ENCODE peak calls at places on chromosomes 13 and 19, in ten cellular contexts. Z is K562, A is PC-3, W is heart right ventricle, K is breast epithelium, M is tibial nerve, H is mammary epithelial cell, F is upper lobe of left lung, Y is IMR-90, B is left lung. S is an unnamed sample. For H3K9me3, the result is how much of the 10 kb centered on the place peaks cover.

GRCh38 chr19:575527-576506 is 3.4 kb downstream of the BSG start:
- DNase-seq in H (peak), A (peak), Y (peak), W (peak), K (no peak), B (no peak), Z (peak), M (no peak), F (no peak), S (no peak)

GRCh38 chr19:30119180-30119920 is 177.3 kb downstream of the URI1 start:
- DNase-seq in H (no peak), K (no peak), A (no peak), F (no peak), Y (no peak), W (no peak), B (no peak), M (no peak), Z (no peak), S (no peak)

GRCh38 chr13:34166406-34166805 is 348.5 kb downstream of the RFC3 start:
- DNase-seq in M (no peak), Z (no peak), K (no peak), F (no peak), A (no peak), B (no peak), H (no peak), Y (no peak), W (no peak), S (no peak)

GRCh38 chr13:90632184-90632583 is 715.3 kb upstream of the MIR17HG start:
- DNase-seq in H (no peak), K (no peak), M (no peak), Z (no peak), W (no peak), B (no peak), F (no peak), Y (no peak), A (no peak), S (no peak)

GRCh38 chr13:112066624-112067004 is 335 bp upstream of the SOX1 start:
- DNase-seq in F (no peak), A (no peak), H (no peak), Y (no peak), M (no peak), Z (no peak), W (peak), B (no peak), K (no peak), S (peak)

GRCh38 chr13:21825801-21826200 is 154.9 kb downstream of the FGF9 start:
- DNase-seq in F (no peak), B (no peak), Y (peak), K (no peak), H (no peak), Z (no peak), A (no peak), W (no peak), M (no peak), S (no peak)

GRCh38 chr13:41111454-41111853 is 21.1 kb downstream of the KBTBD6 start:
- DNase-seq in H (no peak), Y (peak), F (no peak), M (no peak), A (no peak), B (no peak), K (no peak), Z (no peak), W (no peak), S (no peak)

GRCh38 chr19:51712461-51713081 is 11.2 kb downstream of the HAS1 start:
- DNase-seq in W (no peak), A (peak), F (no peak), M (no peak), Z (no peak), B (no peak), H (peak), K (no peak), Y (peak), S (no peak)

GRCh38 chr19:47595937-47596336 is 13.0 kb upstream of the BICRA start:
- DNase-seq in Y (no peak), H (no peak), Z (no peak), A (no peak), W (no peak), F (peak), B (no peak), M (no peak), K (no peak), S (no peak)

GRCh38 chr19:53957448-53958167 is 5.1 kb upstream of the CACNG8 start:
- DNase-seq in W (no peak), B (no peak), A (peak), K (no peak), F (no peak), M (no peak), H (no peak), Y (no peak), Z (no peak), S (no peak)
- TF ChIP-seq CTCF in W (no peak), B (no peak), A (no peak), K (no peak), F (no peak), M (no peak), H (no peak), Y (no peak), Z (no peak), S (no peak)

DNA sequence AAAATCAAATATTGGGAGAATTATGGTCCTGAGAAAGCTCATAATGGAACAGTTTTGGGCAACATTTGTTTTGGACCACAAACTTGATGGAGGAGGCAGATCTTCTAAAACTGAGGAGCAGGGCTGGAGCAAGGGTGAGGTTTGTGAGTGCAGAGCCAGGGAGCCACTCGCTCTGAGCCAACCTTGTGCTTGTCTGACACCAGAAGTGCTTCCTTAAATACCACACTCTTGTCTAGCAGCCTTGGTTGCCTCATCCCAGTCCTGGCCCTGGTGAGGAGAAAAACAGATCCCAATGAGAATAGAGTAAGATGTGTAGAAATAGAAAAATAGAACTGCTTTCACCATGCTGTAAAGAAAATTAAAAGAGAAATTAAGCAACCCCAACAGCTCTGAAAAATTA is 6.7 kb downstream of the ZNF317 start:
- DNase-seq in W (no peak), F (no peak), A (no peak), B (no peak), Y (no peak), Z (no peak), K (no peak), M (no peak), H (no peak), S (no peak)
- H3K9me3 ChIP-seq in W (under half), F (under half), A (half or more), B (under half), Y (under half), Z (under half), K (under half), M (under half), H (under half), S (under half)

DNA sequence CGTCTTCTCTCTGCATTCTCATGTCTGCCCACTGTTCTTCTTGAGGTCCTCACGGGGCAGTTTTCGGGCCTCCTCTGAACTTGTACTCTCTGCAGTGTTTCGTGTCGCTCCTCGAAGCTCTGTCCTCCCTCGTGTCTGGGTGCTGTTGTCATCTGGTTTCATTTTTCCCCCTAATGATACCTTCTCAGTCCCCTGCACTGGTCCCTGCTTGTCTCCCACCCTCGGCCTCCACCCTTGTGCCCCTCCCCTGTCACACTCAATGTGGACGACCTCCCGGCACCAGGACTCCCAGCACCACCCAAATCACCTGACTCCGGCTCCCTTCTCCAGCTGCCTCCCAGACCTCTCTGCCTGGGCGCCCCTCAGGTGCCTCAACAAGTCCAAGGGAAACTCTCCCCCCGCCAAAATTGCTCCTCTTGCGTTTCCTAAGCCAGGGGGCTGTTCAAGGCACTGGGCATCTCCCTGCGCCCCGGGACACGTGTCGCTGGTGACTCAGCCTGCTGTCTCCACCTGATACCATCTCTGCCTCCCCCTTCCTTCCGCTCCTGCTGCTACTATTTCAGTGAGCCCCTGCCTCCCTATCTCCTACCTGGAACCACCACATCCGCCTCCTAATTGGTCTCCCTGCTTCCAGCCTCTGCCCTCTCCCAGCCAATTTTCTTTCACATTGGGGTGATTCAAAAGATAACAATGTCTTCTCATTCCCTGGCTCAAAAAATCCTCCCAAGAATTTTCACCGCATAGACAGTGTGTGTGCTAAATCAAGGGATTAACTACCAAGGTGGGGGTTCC is 49.5 kb downstream of the RFX2 start:
- DNase-seq in Y (peak), B (no peak), M (no peak), A (peak), Z (peak), H (peak), K (peak), W (no peak), F (peak), S (no peak)
- H3K27ac ChIP-seq in Y (no peak), B (peak), M (peak), A (no peak), Z (peak), H (peak), K (peak), W (peak), F (peak), S (no peak)

GRCh38 chr13:54536112-54536511 is 1507.5 kb downstream of the OLFM4 start:
- DNase-seq in B (no peak), A (peak), Z (no peak), H (no peak), M (no peak), K (no peak), Y (no peak), W (no peak), F (no peak), S (no peak)
- TF ChIP-seq CTCF in B (no peak), A (peak), Z (no peak), H (no peak), M (no peak), K (no peak), Y (no peak), W (no peak), F (no peak), S (no peak)

GRCh38 chr19:46517471-46517870 is 21.8 kb upstream of the PNMA8B start:
- DNase-seq in M (no peak), F (no peak), Z (no peak), H (no peak), B (no peak), W (no peak), K (no peak), A (no peak), Y (no peak), S (no peak)

GRCh38 chr19:46515879-46516350 is 20.2 kb upstream of the PNMA8B start:
- DNase-seq in W (no peak), F (no peak), A (peak), B (no peak), Z (peak), Y (peak), K (no peak), H (peak), M (no peak), S (no peak)

GRCh38 chr19:46513461-46514236 is 18.0 kb upstream of the PNMA8B start:
- DNase-seq in K (peak), M (peak), W (peak), A (peak), H (peak), Y (peak), F (peak), Z (peak), B (peak), S (peak)

GRCh38 chr19:46515290-46515609 is 19.6 kb upstream of the PNMA8B start:
- DNase-seq in B (no peak), H (no peak), Y (no peak), M (no peak), A (no peak), W (no peak), K (no peak), Z (no peak), F (no peak), S (no peak)

DNA sequence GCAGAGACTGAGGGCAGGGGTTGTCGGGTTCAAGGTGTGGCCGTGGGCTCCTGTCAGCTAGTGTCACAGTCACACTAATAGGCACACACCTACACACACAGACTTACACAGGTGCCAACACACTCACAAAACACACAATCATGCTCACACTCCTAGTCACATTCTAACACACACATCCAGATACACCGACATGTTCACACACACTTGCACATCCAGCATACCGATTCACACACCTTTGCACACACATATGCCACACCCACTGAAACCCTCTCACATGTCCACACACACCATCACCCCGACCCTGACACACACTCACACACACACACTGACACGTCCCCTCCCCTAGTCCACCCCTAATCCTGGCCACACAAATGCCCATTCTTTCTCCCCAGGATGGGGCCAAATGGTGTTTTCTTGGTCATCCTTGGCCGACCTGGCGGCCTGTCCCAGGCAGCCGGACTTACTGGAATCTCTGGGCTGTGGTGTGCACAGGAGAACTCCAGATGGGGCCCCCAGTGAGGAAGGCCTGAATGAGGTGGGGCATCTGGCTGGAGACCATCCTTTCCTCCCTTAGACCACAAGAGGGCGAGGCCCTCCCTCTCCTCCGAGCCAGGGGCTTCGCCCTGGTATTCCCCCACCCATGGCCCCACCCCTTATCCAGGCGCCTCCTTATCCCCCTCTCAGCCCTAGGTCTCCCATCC is 19.1 kb upstream of the PNMA8B start:
- DNase-seq in A (no peak), W (no peak), H (no peak), Z (peak), B (no peak), F (no peak), K (no peak), Y (no peak), M (no peak), S (no peak)
- H3K9me3 ChIP-seq in A (under half), W (under half), H (under half), Z (under half), B (under half), F (under half), K (under half), Y (under half), M (under half), S (under half)

DNA sequence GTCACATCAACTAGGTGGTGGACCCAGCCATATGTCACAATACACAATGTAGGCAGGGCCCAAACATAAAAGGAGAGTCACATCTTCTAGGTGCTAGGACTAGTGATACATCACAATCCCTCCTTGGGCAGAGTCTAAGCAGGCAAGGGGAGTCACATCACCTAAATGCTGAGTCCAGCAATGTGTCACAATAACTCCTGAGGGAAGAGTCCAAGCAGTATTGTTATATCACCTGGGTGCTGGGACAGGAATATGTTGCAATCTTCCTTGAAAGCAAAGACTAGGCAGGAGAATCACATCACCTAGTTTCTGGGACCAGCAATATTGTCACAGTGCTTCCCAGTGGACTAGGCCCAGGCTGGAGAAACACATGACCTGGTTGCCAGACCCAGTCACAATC is 29.4 kb upstream of the ZNF729 start:
- DNase-seq in F (no peak), K (no peak), M (no peak), A (no peak), H (no peak), Z (no peak), Y (no peak), W (no peak), B (no peak), S (no peak)
- H3K27ac ChIP-seq in F (no peak), K (no peak), M (no peak), A (no peak), H (no peak), Z (no peak), Y (no peak), W (no peak), B (no peak), S (no peak)

GRCh38 chr13:36891752-36892151 is 28.3 kb downstream of the SMAD9 start:
- DNase-seq in Z (no peak), H (no peak), B (no peak), A (no peak), Y (peak), M (no peak), W (no peak), K (no peak), F (no peak), S (no peak)
- TF ChIP-seq CTCF in Z (no peak), H (no peak), B (no peak), A (no peak), Y (no peak), M (no peak), W (no peak), K (no peak), F (no peak), S (no peak)

DNA sequence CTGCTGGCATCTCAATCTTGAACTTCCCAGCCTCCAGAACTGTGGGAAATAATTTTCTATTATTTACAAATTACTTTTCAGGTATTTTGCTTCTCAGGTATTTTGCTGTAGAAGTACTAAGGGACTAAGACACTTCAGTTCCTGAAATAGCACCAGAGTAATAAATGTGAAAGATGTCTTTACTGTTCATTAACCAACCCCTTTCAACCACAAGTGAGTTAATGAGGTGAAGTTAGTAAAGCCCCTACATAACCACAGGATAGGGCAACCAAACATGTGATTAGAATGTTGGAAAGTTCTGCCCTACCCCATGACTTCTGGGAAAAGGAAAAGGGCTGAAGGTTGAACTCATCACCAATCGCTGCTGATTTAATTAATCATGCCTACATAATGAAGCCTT is 2.7 kb upstream of the ZNF345 start:
- DNase-seq in B (no peak), A (no peak), F (no peak), W (no peak), Z (no peak), K (no peak), Y (no peak), H (no peak), M (no peak), S (no peak)
- H3K9me3 ChIP-seq in B (under half), A (under half), F (under half), W (under half), Z (under half), K (under half), Y (under half), H (under half), M (under half), S (under half)

GRCh38 chr19:48873476-48874308 is 1.5 kb downstream of the PPP1R15A start:
- DNase-seq in Y (no peak), A (no peak), W (no peak), K (no peak), H (no peak), F (no peak), B (no peak), M (no peak), Z (peak), S (no peak)
- H3K27ac ChIP-seq in Y (peak), A (peak), W (peak), K (peak), H (peak), F (peak), B (peak), M (peak), Z (peak), S (peak)

S was measured in CD4-positive, alpha-beta T cell.